ENCODE peak calls at places on chromosomes 12 and 14, in five cellular contexts. M is ascending aorta, W is neural progenitor cell, C is H1, Y is uterus. E is an unnamed sample. For H3K9me3 and H3K4me1, the result is how much of the 10 kb centered on the place peaks cover.

GRCh38 chr12:109764776-109765492 is 51.3 kb downstream of the FAM222A start:
- DNase-seq in M (peak), W (no peak), C (no peak), Y (no peak), E (no peak)

GRCh38 chr14:25111061-25111601 is 61.2 kb upstream of the STXBP6 start:
- DNase-seq in M (peak), Y (no peak), W (no peak), C (no peak), E (no peak)

GRCh38 chr14:100363053-100363452 is 39.9 kb downstream of the SLC25A47 start:
- DNase-seq in C (no peak), M (no peak), W (no peak), Y (no peak), E (no peak)

GRCh38 chr12:49200882-49201594 is 12.2 kb upstream of the TUBA1A start:
- DNase-seq in C (no peak), W (no peak), Y (peak), M (no peak), E (peak)

GRCh38 chr12:123150273-123150803 is 552 bp downstream of the PITPNM2 start:
- DNase-seq in W (peak), Y (peak), M (peak), C (no peak), E (no peak)

GRCh38 chr12:53866727-53867126 is 71.9 kb upstream of the HOXC13 start:
- DNase-seq in M (no peak), W (no peak), C (no peak), Y (no peak), E (no peak)

GRCh38 chr12:113232787-113233585 is 11.7 kb downstream of the TPCN1 start:
- DNase-seq in Y (no peak), M (peak), W (peak), C (no peak), E (no peak)

GRCh38 chr12:7749442-7749841 is 2.3 kb upstream of the CLEC4C start:
- DNase-seq in Y (no peak), W (no peak), M (no peak), C (no peak), E (no peak)

GRCh38 chr14:56247495-56248087 is 129.4 kb downstream of the PELI2 start:
- DNase-seq in W (no peak), M (no peak), Y (no peak), C (no peak), E (no peak)

GRCh38 chr14:34322940-34323418 is 139.1 kb downstream of the SPTSSA start:
- DNase-seq in C (no peak), W (peak), Y (peak), M (no peak), E (no peak)

GRCh38 chr12:123038966-123039365 is 58.5 kb downstream of the ARL6IP4 start:
- DNase-seq in W (no peak), M (no peak), Y (no peak), C (no peak), E (no peak)

GRCh38 chr12:54240129-54240528 is 39.8 kb downstream of the CBX5 start:
- DNase-seq in W (no peak), M (no peak), Y (no peak), C (no peak), E (no peak)

GRCh38 chr12:14111230-14111865 is 129.9 kb upstream of the GRIN2B start:
- DNase-seq in Y (no peak), M (no peak), W (peak), C (no peak), E (no peak)

GRCh38 chr14:58882577-58883018 is 244.8 kb downstream of the DACT1 start:
- DNase-seq in Y (no peak), M (no peak), W (no peak), C (no peak), E (peak)

GRCh38 chr12:31964280-31964679 is 5.1 kb downstream of the RESF1 start:
- DNase-seq in W (no peak), Y (no peak), M (no peak), C (no peak), E (no peak)

GRCh38 chr12:31967569-31967968 is 8.4 kb downstream of the RESF1 start:
- DNase-seq in M (no peak), W (no peak), C (no peak), Y (no peak), E (no peak)

GRCh38 chr12:31965090-31965489 is 5.9 kb downstream of the RESF1 start:
- DNase-seq in M (no peak), Y (no peak), W (no peak), C (no peak), E (no peak)

GRCh38 chr12:31970199-31970598 is 11.0 kb downstream of the RESF1 start:
- DNase-seq in M (no peak), W (no peak), Y (no peak), C (no peak), E (no peak)

DNA sequence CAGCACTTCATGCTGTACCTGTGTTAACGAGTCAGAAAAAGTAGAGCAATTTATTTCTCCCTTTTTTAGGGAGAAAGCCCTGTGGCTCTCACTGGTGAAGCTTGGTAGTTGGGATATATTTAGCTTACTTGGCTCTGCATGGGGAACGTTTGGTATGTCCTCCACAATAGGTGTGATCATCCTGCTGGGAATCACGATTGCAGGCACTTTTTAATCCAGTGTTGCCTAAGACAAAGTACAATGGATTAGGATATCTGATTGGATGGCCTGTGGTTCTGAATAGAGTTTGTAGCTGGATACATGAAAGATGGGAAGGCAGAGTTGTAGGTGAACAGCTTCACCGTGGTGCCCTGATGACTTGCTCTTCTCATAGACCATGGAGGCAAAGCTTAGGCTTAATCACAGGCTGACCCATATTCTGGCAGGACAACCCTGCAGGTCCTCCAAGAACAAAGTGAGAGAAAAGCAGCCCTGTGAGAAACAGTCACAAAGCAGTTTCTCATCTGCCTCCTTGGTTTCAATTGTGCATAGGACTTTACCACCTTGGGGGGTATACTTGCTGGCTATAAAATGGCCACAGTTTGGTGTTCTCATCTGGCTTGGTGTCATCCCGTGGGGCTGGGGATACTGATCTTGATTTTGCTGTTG is 7.5 kb downstream of the RESF1 start:
- DNase-seq in W (peak), M (no peak), Y (no peak), C (no peak), E (no peak)
- H3K9me3 ChIP-seq in W (under half), M (under half), Y (under half), C (under half), E (under half)

DNA sequence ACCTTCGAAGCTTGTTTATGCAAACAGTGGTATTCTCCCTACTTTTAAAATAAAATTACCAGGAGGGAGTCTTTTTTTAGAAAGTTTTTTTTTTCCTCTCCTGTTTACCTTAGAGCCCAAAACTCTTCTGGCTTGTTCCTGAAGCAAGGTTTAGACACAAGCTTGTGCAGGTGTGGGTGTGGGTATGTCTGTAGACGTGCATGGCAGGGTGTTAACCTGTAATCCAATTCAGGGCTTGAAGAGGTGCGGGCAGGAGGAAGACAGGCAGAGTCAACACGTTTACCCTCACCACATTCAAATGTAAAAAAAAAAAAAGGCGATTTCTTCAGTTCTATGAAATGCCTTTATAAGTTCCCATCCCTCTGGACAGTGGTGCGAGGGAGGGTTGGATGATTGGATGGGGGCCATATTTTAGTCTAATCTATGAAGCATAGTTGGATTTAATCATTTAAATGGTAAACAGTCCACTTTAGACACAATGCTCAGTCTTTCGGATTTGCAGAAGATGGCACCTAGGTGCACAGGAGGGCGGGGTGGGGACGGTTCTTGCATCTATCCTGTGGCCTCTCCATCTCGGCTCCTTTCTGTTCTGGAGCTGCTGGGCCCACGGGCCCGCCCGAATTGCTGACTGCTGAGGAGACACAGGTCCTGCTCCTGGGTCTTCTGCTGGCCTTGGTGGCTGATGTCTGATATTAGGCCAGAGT is 982 bp upstream of the NINJ2 start:
- DNase-seq in M (peak), W (no peak), Y (no peak), C (no peak), E (no peak)
- H3K4me1 ChIP-seq in M (under half), W (under half), Y (under half), C (under half), E (under half)

DNA sequence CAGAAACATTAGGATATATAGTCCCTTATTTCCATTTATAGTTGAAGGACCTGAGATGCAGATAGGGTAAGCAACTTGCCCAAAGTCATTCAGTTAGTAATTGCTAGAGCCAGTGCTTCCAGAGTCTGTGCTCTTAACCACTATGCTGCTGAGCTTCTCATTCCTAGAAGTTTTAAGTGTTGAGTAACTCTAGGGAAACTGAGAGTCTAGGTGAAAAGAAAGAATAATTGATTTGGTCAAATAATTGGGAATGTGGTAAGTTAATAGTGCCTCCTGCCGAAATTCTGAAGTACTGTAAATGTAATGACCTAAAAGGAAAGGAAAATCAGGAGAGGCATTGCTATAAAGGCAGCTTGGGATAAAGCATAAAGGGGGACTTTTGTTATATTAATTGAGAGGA is 14.1 kb downstream of the PYROXD1 start:
- DNase-seq in M (no peak), Y (no peak), C (no peak), W (no peak), E (no peak)
- TF ChIP-seq CTCF in M (no peak), Y (no peak), C (no peak), W (peak), E (no peak)

GRCh38 chr14:105908006-105908405 is 381.6 kb downstream of the TMEM121 start:
- DNase-seq in M (no peak), W (no peak), Y (no peak), C (no peak), E (no peak)
- H3K9me3 ChIP-seq in M (under half), W (under half), Y (under half), C (half or more), E (under half)

DNA sequence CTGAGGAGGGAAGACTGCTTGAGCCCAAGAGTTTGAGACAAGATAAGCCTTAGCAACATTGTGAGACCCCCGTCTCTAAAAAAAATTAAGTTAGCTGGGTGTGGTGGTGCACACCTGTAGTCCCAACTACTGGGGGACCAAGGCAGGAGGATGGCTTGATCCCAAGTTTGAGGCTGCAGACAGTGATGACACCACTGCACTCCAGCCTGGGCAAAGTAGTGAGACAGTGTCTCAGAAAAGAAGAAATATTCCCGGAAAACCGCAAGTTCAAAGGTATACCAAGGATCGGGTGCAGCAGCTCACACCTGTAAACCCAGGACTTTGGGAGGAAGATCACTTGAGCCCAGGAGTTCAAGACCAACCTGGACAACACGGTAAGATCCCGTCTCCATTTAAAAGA is 5.8 kb downstream of the PTGES3 start:
- DNase-seq in Y (no peak), M (peak), W (no peak), C (no peak), E (no peak)
- H3K4me1 ChIP-seq in Y (under half), M (under half), W (under half), C (under half), E (under half)

GRCh38 chr12:23504043-23504442 is 445.4 kb downstream of the SOX5 start:
- DNase-seq in M (no peak), Y (no peak), C (no peak), W (no peak), E (no peak)
- TF ChIP-seq CTCF in M (no peak), Y (no peak), C (peak), W (peak), E (no peak)

DNA sequence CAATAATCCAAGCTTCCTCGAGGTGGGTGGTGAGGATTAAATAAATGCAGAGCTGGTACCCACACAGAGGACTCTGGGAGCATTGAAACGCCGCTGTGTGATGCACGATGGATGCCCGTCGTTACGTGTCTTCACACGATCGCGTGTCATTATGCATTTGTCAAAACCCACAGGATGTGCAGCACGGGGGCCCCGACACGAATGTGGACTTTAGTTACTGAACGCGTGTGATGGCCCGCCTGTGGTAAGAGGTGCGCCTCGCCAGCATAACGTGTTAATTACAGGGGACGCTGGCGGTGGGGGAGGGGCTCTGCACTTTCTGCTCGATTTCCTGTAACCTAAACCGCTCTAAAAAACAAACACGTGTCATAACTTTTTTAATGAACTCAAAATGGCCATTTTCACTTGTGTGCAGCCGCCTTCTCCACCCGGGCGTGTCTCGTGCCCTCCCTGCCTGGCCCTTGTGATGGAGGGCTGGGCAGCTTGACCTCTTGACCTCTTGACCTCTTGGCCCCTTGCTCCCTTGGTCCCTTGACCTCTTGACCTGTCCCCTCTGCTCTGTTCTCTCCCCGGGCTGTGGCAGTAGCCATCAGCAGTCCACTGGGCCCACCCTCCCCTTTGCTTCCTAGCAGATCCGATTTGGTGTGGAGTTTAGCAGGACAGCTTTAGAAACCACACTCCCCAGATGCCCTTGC is 33.7 kb upstream of the GALNT9 start:
- DNase-seq in Y (no peak), C (no peak), M (no peak), W (no peak), E (no peak)
- H3K9me3 ChIP-seq in Y (under half), C (under half), M (under half), W (under half), E (under half)

GRCh38 chr12:132083731-132084641 is 60.1 kb downstream of the DDX51 start:
- DNase-seq in C (peak), M (peak), Y (peak), W (peak), E (peak)
- H3K4me1 ChIP-seq in C (under half), M (under half), Y (under half), W (under half), E (under half)

GRCh38 chr12:28130625-28131598 is 59.3 kb upstream of the CCDC91 start:
- DNase-seq in Y (peak), C (no peak), M (peak), W (no peak), E (no peak)
- TF ChIP-seq CTCF in Y (no peak), C (no peak), M (no peak), W (no peak), E (no peak)

E was measured in tibial nerve.